ENCODE peak calls at places on chromosomes 13 and 19, in four cellular contexts. M is WERI-Rb-1, L is activated T-cell treated with anti-CD3 and anti-CD28 coated beads for 1 hour, R is fibroblast of the conjunctiva. J is an unnamed sample.

GRCh38 chr19:38250821-38251563 is 5.2 kb downstream of the PPP1R14A start:
- DNase-seq in M (peak), L (no peak), R (no peak), J (no peak)

GRCh38 chr19:56133858-56134654 is 7.0 kb upstream of the ZNF444 start:
- DNase-seq in L (no peak), M (no peak), R (no peak), J (no peak)

GRCh38 chr19:17107546-17108452 is 32.2 kb downstream of the MYO9B start:
- DNase-seq in M (no peak), L (no peak), R (peak), J (no peak)

GRCh38 chr19:55209430-55210119 is at the start of gene PTPRH:
- DNase-seq in R (no peak), L (no peak), M (no peak), J (no peak)

GRCh38 chr19:19417618-19418270 is 12.3 kb downstream of the GATAD2A start:
- DNase-seq in M (peak), R (no peak), L (no peak), J (no peak)

GRCh38 chr13:94408300-94409036 is 71.0 kb downstream of the DCT start:
- DNase-seq in L (no peak), R (no peak), M (no peak), J (no peak)

GRCh38 chr13:24083722-24084421 is 76.6 kb upstream of the SPATA13 start:
- DNase-seq in M (no peak), R (no peak), L (no peak), J (no peak)

GRCh38 chr19:1304197-1304924 is 18.7 kb downstream of the EFNA2 start:
- DNase-seq in R (no peak), M (no peak), L (no peak), J (no peak)

GRCh38 chr19:2421581-2422306 is 5.6 kb downstream of the TIMM13 start:
- DNase-seq in R (no peak), L (no peak), M (no peak), J (no peak)

GRCh38 chr13:97058896-97059295 is 64.6 kb upstream of the OXGR1 start:
- DNase-seq in R (no peak), M (no peak), L (no peak), J (no peak)

GRCh38 chr19:37127999-37128820 is 44.3 kb downstream of the ZNF585A start:
- DNase-seq in R (no peak), L (no peak), M (no peak), J (no peak)

GRCh38 chr13:99385940-99386339 is 78.7 kb upstream of the GPR183 start:
- DNase-seq in R (no peak), L (no peak), M (no peak), J (no peak)

GRCh38 chr19:18208098-18208951 is 4.5 kb upstream of the RAB3A start:
- DNase-seq in M (peak), L (peak), R (no peak), J (no peak)

GRCh38 chr19:30479231-30479630 is 107.0 kb downstream of the ZNF536 start:
- DNase-seq in M (no peak), L (no peak), R (peak), J (no peak)

GRCh38 chr13:21632196-21632595 is 28.2 kb upstream of the MICU2 start:
- DNase-seq in L (no peak), M (no peak), R (no peak), J (no peak)

GRCh38 chr13:47707414-47707813 is 293.7 kb downstream of the SUCLA2 start:
- DNase-seq in M (no peak), R (no peak), L (no peak), J (no peak)

J was measured in KG1.